ENCODE peak calls at places on chromosomes 13 and 19, in seven cellular contexts. T, H, W, D, G, L and V are unnamed samples.

GRCh38 chr19:45094707-45095106 is 1.7 kb downstream of the PPP1R37 start:
- DNase-seq in H (no peak), L (no peak), T (no peak), D (no peak), G (no peak), W (no peak), V (no peak)

GRCh38 chr19:45079911-45080469 is 930 bp downstream of the GEMIN7 start:
- DNase-seq in D (no peak), L (no peak), G (no peak), H (no peak), T (no peak), W (no peak), V (no peak)

GRCh38 chr13:100887729-100888151 is 213.1 kb upstream of the TMTC4 start:
- DNase-seq in H (no peak), D (peak), T (no peak), G (peak), W (peak), L (no peak), V (peak)

GRCh38 chr19:17448190-17448967 is at the start of gene TMEM221:
- DNase-seq in G (no peak), L (peak), D (no peak), H (peak), T (no peak), W (no peak), V (no peak)

GRCh38 chr19:13207237-13208130 is 57.3 kb downstream of the IER2 start:
- DNase-seq in G (no peak), L (no peak), T (no peak), W (peak), D (no peak), H (peak), V (no peak)

GRCh38 chr13:85265296-85265695 is 533.9 kb downstream of the SLITRK6 start:
- DNase-seq in D (no peak), L (no peak), W (no peak), G (no peak), H (no peak), T (no peak), V (no peak)

GRCh38 chr19:3683866-3684816 is 16.1 kb downstream of the PIP5K1C start:
- DNase-seq in T (no peak), H (no peak), G (peak), D (peak), L (no peak), W (no peak), V (peak)

GRCh38 chr19:6476896-6477431 is 4.6 kb downstream of the DENND1C start:
- DNase-seq in T (no peak), H (no peak), G (no peak), W (no peak), L (no peak), D (no peak), V (no peak)

GRCh38 chr13:43865892-43866291 is 13.6 kb downstream of the CCDC122 start:
- DNase-seq in G (peak), H (no peak), L (no peak), W (peak), D (no peak), T (no peak), V (peak)

GRCh38 chr13:52348983-52349780 is 56.8 kb downstream of the THSD1 start:
- DNase-seq in H (no peak), W (peak), D (peak), L (no peak), T (no peak), G (peak), V (peak)

GRCh38 chr13:70960841-70961443 is 852.7 kb upstream of the KLHL1 start:
- DNase-seq in L (no peak), W (peak), H (no peak), T (no peak), D (peak), G (peak), V (peak)

GRCh38 chr13:98214008-98214643 is 37.1 kb upstream of the RNF113B start:
- DNase-seq in L (no peak), G (peak), D (no peak), T (peak), H (peak), W (peak), V (peak)

GRCh38 chr13:43285891-43286602 is 262.7 kb downstream of the DNAJC15 start:
- DNase-seq in W (peak), L (no peak), H (no peak), G (peak), D (peak), T (no peak), V (peak)

GRCh38 chr13:72541674-72542073 is 185.8 kb downstream of the MZT1 start:
- DNase-seq in W (no peak), T (no peak), L (no peak), D (no peak), G (no peak), H (no peak), V (no peak)

GRCh38 chr19:14113762-14114414 is 3.7 kb downstream of the PRKACA start:
- DNase-seq in W (no peak), H (no peak), G (no peak), D (no peak), T (no peak), L (peak), V (no peak)

GRCh38 chr19:50896591-50897190 is 14.5 kb downstream of the KLK4 start:
- DNase-seq in T (no peak), W (peak), G (peak), D (peak), H (no peak), L (no peak), V (peak)

GRCh38 chr19:39372047-39372802 is 18.7 kb downstream of the PAF1 start:
- DNase-seq in L (no peak), D (peak), H (peak), T (peak), W (peak), G (peak), V (peak)

GRCh38 chr13:103466761-103467160 is 400.5 kb upstream of the SLC10A2 start:
- DNase-seq in L (no peak), D (no peak), W (no peak), T (no peak), G (no peak), H (no peak), V (no peak)

GRCh38 chr19:47075179-47075811 is 26.9 kb upstream of the TMEM160 start:
- DNase-seq in H (no peak), G (no peak), L (no peak), W (peak), D (no peak), T (no peak), V (no peak)

GRCh38 chr19:50667177-50667758 is 18.0 kb downstream of the C19orf81 start:
- DNase-seq in H (no peak), W (no peak), L (no peak), T (no peak), D (no peak), G (no peak), V (no peak)

GRCh38 chr19:54481326-54481930 is 8.3 kb upstream of the CDC42EP5 start:
- DNase-seq in G (peak), H (no peak), W (peak), T (no peak), L (peak), D (no peak), V (no peak)

GRCh38 chr13:102117175-102117830 is 284.5 kb downstream of the FGF14 start:
- DNase-seq in G (no peak), W (no peak), T (no peak), D (no peak), H (no peak), L (no peak), V (no peak)

GRCh38 chr13:110306960-110307696 is at the start of the genes COL4A1 and COL4A2:
- DNase-seq in W (peak), D (peak), G (peak), T (peak), H (peak), L (no peak), V (no peak)

GRCh38 chr13:112885782-112886268 is 83.2 kb upstream of the MCF2L start:
- DNase-seq in T (no peak), L (no peak), H (peak), W (peak), G (peak), D (peak), V (peak)

GRCh38 chr13:83056269-83056668 is 826.0 kb downstream of the SLITRK1 start:
- DNase-seq in D (no peak), T (no peak), L (no peak), W (no peak), H (no peak), G (no peak), V (no peak)

GRCh38 chr13:113981201-113981605 is 7.3 kb upstream of the C13orf46 start:
- DNase-seq in T (no peak), G (peak), L (no peak), W (no peak), D (no peak), H (peak), V (no peak)

GRCh38 chr19:5113101-5113557 is 144.2 kb downstream of the KDM4B start:
- DNase-seq in H (no peak), D (peak), T (no peak), G (peak), W (peak), L (no peak), V (peak)

GRCh38 chr13:86907116-86907515 is 764.1 kb upstream of the SLITRK5 start:
- DNase-seq in L (no peak), G (peak), T (no peak), H (no peak), D (no peak), W (no peak), V (no peak)

GRCh38 chr13:26442541-26442940 is 114.9 kb upstream of the WASF3 start:
- DNase-seq in D (no peak), L (no peak), G (peak), H (no peak), T (no peak), W (peak), V (peak)

GRCh38 chr19:23392706-23393105 is 2.6 kb downstream of the ZNF91 start:
- DNase-seq in L (no peak), T (no peak), H (no peak), W (no peak), G (peak), D (no peak), V (peak)

GRCh38 chr19:23305555-23305954 is 55.4 kb upstream of the ZNF724 start:
- DNase-seq in H (no peak), W (no peak), G (peak), L (no peak), D (no peak), T (no peak), V (no peak)

GRCh38 chr19:4583961-4584669 is 24.6 kb upstream of the SEMA6B start:
- DNase-seq in W (peak), T (peak), H (no peak), L (no peak), D (no peak), G (no peak), V (no peak)

DNA sequence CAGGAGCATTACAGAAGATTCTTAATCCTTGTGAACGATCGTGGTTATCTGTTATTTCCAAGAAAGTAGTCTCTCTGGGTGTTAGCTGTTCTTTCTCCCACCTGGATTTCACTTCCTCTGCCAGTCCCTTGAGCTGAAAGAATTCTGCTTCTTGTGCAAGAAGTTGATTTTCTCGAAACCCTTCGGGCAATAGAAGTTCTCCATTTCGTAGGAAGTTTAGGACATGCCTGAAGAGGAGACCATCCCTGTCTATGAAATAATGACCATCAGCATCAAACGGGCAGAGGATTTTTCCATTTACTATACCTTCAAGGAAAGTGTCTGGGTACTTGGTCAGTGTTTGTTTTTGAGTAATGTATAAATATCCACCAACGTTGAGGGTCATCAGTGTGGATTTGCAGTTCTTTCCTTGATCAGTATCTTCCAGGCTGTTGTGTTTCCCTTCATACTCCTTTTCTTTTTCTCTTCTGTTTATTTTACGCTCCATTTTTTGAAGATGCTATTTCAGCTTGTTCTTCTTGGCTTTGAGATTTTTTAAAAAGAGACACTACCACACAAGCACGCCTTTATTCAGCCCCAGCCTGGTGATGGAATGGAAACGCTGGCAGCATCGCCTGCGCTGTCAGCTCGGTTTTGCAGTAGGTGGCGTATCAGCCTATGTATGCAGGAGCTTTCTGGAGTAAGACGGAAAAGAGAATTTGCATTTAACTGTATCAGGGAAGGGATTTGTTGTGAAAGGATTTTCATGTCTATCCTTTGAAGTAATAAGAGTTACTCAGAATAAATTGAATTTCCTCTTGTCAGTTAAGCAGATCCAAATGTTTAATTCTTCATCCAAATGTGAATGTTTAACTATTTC is 6.5 kb downstream of the KCTD4 start:
- DNase-seq in H (no peak), L (no peak), W (peak), G (peak), T (peak), D (peak), V (no peak)
- TF ChIP-seq CTCF in H (peak), L (no peak), W (peak), G (peak), T (peak), D (peak), V (peak)

GRCh38 chr13:30976041-30976440 is 43.6 kb downstream of the TEX26 start:
- DNase-seq in W (no peak), L (no peak), H (no peak), G (peak), T (no peak), D (no peak), V (no peak)

GRCh38 chr13:30983431-30983830 is 51.0 kb downstream of the TEX26 start:
- DNase-seq in W (no peak), G (no peak), H (no peak), L (no peak), T (no peak), D (no peak), V (no peak)

GRCh38 chr13:30982506-30982905 is 50.0 kb downstream of the TEX26 start:
- DNase-seq in H (no peak), T (no peak), W (no peak), G (no peak), L (no peak), D (no peak), V (no peak)

GRCh38 chr13:30982911-30983310 is 50.5 kb downstream of the TEX26 start:
- DNase-seq in W (no peak), D (no peak), T (no peak), G (no peak), L (no peak), H (no peak), V (no peak)

GRCh38 chr13:30978981-30979956 is 46.8 kb downstream of the TEX26 start:
- DNase-seq in T (no peak), G (peak), D (no peak), L (peak), W (no peak), H (no peak), V (no peak)
- TF ChIP-seq CTCF in T (peak), G (peak), D (peak), L (peak), W (peak), H (peak), V (peak)

GRCh38 chr13:47964863-47965262 is 36.2 kb downstream of the SUCLA2 start:
- DNase-seq in G (peak), L (no peak), H (no peak), D (no peak), T (no peak), W (no peak), V (no peak)
- TF ChIP-seq CTCF in G (peak), L (no peak), H (no peak), D (peak), T (no peak), W (no peak), V (peak)

GRCh38 chr13:94660695-94661324 is 51.5 kb downstream of the SOX21 start:
- DNase-seq in H (no peak), D (peak), T (no peak), W (peak), G (peak), L (no peak), V (peak)
- TF ChIP-seq CTCF in H (no peak), D (peak), T (peak), W (peak), G (peak), L (no peak), V (peak)

DNA sequence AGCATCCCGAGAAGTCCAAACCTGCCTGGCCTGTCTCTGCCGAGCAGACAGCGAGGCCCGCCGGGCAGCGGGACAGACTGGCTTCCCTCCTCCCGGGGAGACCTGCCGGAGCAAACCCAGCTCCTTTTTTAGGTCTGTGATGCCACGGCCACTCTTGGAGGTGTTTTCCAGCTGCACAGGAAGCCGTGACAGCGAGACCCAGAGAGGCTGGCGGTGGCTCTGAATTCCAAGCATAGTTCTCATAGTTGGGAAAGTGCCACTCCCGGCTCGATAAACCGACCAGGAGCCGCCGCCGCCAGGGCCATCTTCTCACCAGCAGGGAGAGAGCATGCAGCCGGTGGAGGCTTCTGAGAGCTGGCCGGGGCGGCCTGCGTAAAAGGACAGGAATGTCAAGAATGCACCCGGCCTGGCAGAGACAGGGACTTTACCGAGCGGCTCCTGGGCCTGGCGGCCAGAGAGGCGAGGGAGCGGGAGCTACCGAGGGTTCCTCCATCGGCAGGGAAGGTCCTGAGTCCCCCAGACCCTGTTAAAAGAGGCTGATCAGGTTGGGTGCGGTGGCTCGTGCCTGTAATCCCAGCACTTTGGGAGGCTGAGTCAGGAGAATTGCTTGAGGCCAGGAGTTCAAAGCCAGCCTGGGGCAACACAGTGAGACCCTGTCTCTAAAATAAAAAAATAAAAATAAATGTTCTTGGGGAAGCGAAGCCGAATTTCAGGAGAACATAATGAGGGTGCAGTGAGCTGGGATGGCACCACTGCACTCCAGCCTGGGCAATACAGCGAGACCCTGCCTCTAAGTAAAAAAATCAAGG is 64.9 kb downstream of the GADD45B start:
- DNase-seq in H (peak), W (peak), T (no peak), L (no peak), G (peak), D (peak), V (peak)
- TF ChIP-seq CTCF in H (no peak), W (peak), T (no peak), L (no peak), G (peak), D (peak), V (peak)

GRCh38 chr19:41089955-41090354 is 1.7 kb downstream of the CYP2A13 start:
- DNase-seq in L (no peak), H (no peak), T (no peak), W (no peak), G (no peak), D (no peak), V (no peak)
- TF ChIP-seq CTCF in L (no peak), H (no peak), T (no peak), W (no peak), G (no peak), D (no peak), V (no peak)

GRCh38 chr19:48333467-48334384 is 8.4 kb downstream of the EMP3 start:
- DNase-seq in D (peak), L (peak), H (peak), T (peak), G (peak), W (peak), V (peak)

GRCh38 chr19:48329167-48329891 is 4.0 kb downstream of the EMP3 start:
- DNase-seq in D (no peak), L (peak), G (peak), H (no peak), T (no peak), W (peak), V (peak)

GRCh38 chr19:48330012-48330681 is 4.8 kb downstream of the EMP3 start:
- DNase-seq in T (peak), G (no peak), W (no peak), L (peak), D (no peak), H (peak), V (no peak)

GRCh38 chr19:48332351-48332661 is 7.0 kb downstream of the EMP3 start:
- DNase-seq in W (no peak), D (no peak), H (no peak), G (no peak), T (no peak), L (no peak), V (no peak)

DNA sequence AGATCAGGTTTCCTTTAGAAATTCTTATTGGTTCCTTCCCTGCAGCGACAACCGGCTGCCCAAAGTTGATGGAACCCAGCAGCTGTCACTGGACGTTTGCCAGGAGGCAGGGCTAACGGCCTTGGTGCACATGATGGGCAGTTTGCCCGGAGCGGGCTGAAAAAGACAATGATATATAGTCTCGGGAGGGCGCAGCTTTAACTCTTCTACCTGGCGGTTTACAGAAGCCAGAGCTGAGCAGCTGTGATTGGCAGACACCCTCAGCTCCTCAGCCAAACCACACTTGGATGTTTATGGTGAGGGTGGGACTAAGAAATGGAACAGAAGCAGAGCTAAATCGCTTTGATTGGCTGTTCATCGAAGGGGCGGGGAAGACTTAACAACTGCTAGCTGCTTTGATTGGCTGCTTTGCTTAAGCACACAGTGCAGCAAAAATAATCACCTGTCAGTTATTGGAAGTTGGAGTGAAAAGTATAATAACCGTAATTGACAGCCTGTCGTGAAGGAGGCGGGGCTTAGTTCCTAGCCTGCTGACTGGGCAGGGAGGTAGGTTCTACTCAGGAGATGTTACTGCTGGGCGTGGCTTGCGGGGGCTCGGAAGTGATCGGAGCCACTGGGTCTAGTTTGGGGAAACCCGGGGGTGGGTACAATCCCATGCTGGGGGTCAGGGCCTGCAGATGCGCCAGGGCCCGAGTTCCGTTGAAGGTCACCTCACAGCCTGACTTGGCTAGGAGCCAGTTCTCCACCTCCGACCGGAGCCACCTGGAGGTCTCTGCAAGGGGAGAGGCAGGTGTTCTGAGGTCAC is 7.5 kb downstream of the EMP3 start:
- DNase-seq in T (peak), H (peak), L (peak), G (peak), D (peak), W (peak), V (peak)
- TF ChIP-seq CTCF in T (no peak), H (no peak), L (no peak), G (no peak), D (no peak), W (no peak), V (no peak)

GRCh38 chr19:40392894-40393517 is 3.0 kb upstream of the HIPK4 start:
- DNase-seq in H (no peak), T (no peak), D (no peak), L (no peak), W (no peak), G (peak), V (no peak)
- TF ChIP-seq CTCF in H (peak), T (no peak), D (peak), L (no peak), W (peak), G (peak), V (peak)